ENCODE peak calls at places on chromosomes 7 and 10, in four cellular contexts. A is SK-N-DZ, T is GM10248, Z is neural crest cell. C is an unnamed sample.
A peak's percentile ranks its signal among the peaks of the same experiment; 100 is the strongest.

GRCh38 chr7:81725496-81726117 is 44.2 kb downstream of the HGF start:
- DNase-seq in A (no peak), T (no peak), Z (no peak), C (no peak)

GRCh38 chr7:101179780-101180755 is at the start of gene NAT16:
- DNase-seq in A (no peak), T (no peak), Z (no peak), C (no peak)

GRCh38 chr10:2207246-2207922 is 470.1 kb upstream of the ADARB2 start:
- DNase-seq in A (no peak), T (no peak), Z (no peak), C (no peak)

GRCh38 chr7:132336797-132337196 is 239.5 kb downstream of the PLXNA4 start:
- DNase-seq in A (no peak), T (no peak), Z (no peak), C (no peak)

GRCh38 chr10:118754132-118754555 is 626 bp downstream of the CACUL1 start:
- DNase-seq in A (peak; percentile 42), T (peak; percentile 52), Z (peak; percentile 42), C (no peak)

GRCh38 chr7:26029911-26030310 is 122.1 kb upstream of the NFE2L3 start:
- DNase-seq in A (no peak), T (no peak), Z (no peak), C (no peak)

GRCh38 chr7:151755131-151755787 is 121.7 kb downstream of the PRKAG2 start:
- DNase-seq in A (no peak), T (no peak), Z (no peak), C (no peak)

GRCh38 chr7:119175916-119176627 is 951.6 kb downstream of the ANKRD7 start:
- DNase-seq in A (peak; percentile 79), T (peak; percentile 15), Z (peak; percentile 67), C (peak; percentile 90)

GRCh38 chr10:505459-505858 is 184.0 kb downstream of the DIP2C start:
- DNase-seq in A (no peak), T (no peak), Z (no peak), C (no peak)

GRCh38 chr7:94170836-94171235 is 166.7 kb upstream of the BET1 start:
- DNase-seq in A (no peak), T (peak; percentile 13), Z (no peak), C (no peak)

GRCh38 chr7:28301148-28301641 is 111.1 kb upstream of the CREB5 start:
- DNase-seq in A (no peak), T (no peak), Z (no peak), C (no peak)

GRCh38 chr7:93551063-93551895 is 23.2 kb downstream of the CALCR start:
- DNase-seq in A (peak; percentile 19), T (peak; percentile 3), Z (no peak), C (no peak)

GRCh38 chr10:100826983-100827818 is 81.8 kb downstream of the PAX2 start:
- DNase-seq in A (no peak), T (peak; percentile 60), Z (no peak), C (no peak)

GRCh38 chr7:149194799-149195179 is 557 bp upstream of the ZNF282 start:
- DNase-seq in A (no peak), T (no peak), Z (no peak), C (no peak)

GRCh38 chr7:158495780-158496179 is 91.8 kb downstream of the PTPRN2 start:
- DNase-seq in A (peak; percentile 77), T (peak; percentile 39), Z (peak; percentile 23), C (no peak)

GRCh38 chr10:43824934-43825333 is 176.3 kb upstream of the ZNF32 start:
- DNase-seq in A (no peak), T (no peak), Z (no peak), C (no peak)